ENCODE peak calls at places on chromosomes 4 and X, in four cellular contexts. U, B, K and V are unnamed samples.

GRCh38 chr4:158446106-158446505 is 75.6 kb upstream of the RXFP1 start:
- DNase-seq in U (no peak), B (no peak), K (no peak), V (no peak)

GRCh38 chr4:152951348-152951747 is 15.2 kb downstream of the FHDC1 start:
- DNase-seq in U (no peak), B (no peak), K (peak; percentile 29), V (no peak)

GRCh38 chr4:37767546-37767945 is 58.9 kb upstream of the PGM2 start:
- DNase-seq in U (no peak), B (no peak), K (peak; percentile 18), V (no peak)

GRCh38 chr4:80221161-80221560 is 23.9 kb downstream of the PRDM8 start:
- DNase-seq in U (no peak), B (no peak), K (no peak), V (no peak)

GRCh38 chr4:139629761-139630160 is 35.9 kb upstream of the MGST2 start:
- DNase-seq in U (no peak), B (no peak), K (no peak), V (no peak)

GRCh38 chr4:7638463-7638862 is 203.7 kb upstream of the PSAPL1 start:
- DNase-seq in U (no peak), B (no peak), K (no peak), V (no peak)

GRCh38 chr4:99815597-99816011 is 1.0 kb upstream of the DAPP1 start:
- DNase-seq in U (no peak), B (no peak), K (peak; percentile 20), V (no peak)

GRCh38 chr4:120348521-120348920 is 281.9 kb upstream of the MAD2L1 start:
- DNase-seq in U (no peak), B (no peak), K (no peak), V (no peak)

GRCh38 chrX:65528705-65529340 is 5.8 kb downstream of the LAS1L start:
- DNase-seq in U (no peak), B (peak; percentile 55), K (no peak), V (peak; percentile 77)

GRCh38 chrX:100696699-100697351 is 35.1 kb downstream of the SYTL4 start:
- DNase-seq in U (no peak), B (no peak), K (no peak), V (no peak)

GRCh38 chr4:57612279-57612678 is 502.1 kb upstream of the IGFBP7 start:
- DNase-seq in U (no peak), B (no peak), K (no peak), V (no peak)
- TF ChIP-seq TARDBP in U (no peak), B (no peak), K (no peak), V (no peak)

GRCh38 chr4:147101678-147102077 is 156.0 kb upstream of the TTC29 start:
- DNase-seq in U (no peak), B (no peak), K (no peak), V (no peak)

GRCh38 chr4:147104768-147105167 is 159.1 kb upstream of the TTC29 start:
- DNase-seq in U (no peak), B (no peak), K (no peak), V (no peak)

GRCh38 chr4:147102596-147102995 is 156.9 kb upstream of the TTC29 start:
- DNase-seq in U (no peak), B (no peak), K (no peak), V (no peak)

GRCh38 chr4:147108409-147108808 is 162.7 kb upstream of the TTC29 start:
- DNase-seq in U (no peak), B (no peak), K (no peak), V (no peak)

DNA sequence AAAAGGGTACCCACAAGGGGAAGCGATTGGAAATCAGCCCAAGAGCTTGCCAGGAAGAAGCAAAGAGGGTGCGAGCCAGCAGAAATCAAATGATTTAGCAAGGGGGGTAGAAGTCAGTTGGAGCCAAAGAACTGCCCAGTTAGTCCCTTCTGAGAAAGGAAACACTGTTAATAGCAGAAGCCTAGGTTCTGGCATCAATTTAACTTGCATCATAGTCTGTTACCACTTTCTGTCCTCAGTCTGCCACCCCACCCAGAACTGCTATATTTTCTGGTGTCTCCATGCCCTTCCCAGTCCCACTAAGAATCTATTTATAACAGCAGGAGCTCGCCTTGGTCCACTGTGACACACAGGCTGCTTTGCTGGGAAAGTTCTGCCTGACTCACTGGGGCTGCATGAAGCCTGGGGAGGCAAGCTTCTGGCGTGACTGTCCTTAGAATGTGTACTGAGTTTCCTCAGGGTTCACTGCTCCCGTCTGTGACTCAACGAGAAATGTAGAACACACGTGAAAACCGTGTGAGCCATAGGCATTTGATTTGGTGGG is 157.8 kb upstream of the TTC29 start:
- DNase-seq in U (no peak), B (no peak), K (no peak), V (no peak)
- TF ChIP-seq BHLHE40 in U (no peak), B (no peak), K (no peak), V (no peak)

GRCh38 chr4:3124070-3124767 is 49.7 kb downstream of the HTT start:
- DNase-seq in U (no peak), B (no peak), K (no peak), V (no peak)

GRCh38 chr4:3123201-3123671 is 48.8 kb downstream of the HTT start:
- DNase-seq in U (no peak), B (no peak), K (no peak), V (no peak)

GRCh38 chr4:3121110-3121509 is 46.6 kb downstream of the HTT start:
- DNase-seq in U (no peak), B (no peak), K (no peak), V (no peak)

GRCh38 chr4:3121596-3121995 is 47.1 kb downstream of the HTT start:
- DNase-seq in U (no peak), B (no peak), K (no peak), V (no peak)

GRCh38 chr4:3122081-3122563 is 47.6 kb downstream of the HTT start:
- DNase-seq in U (no peak), B (no peak), K (no peak), V (no peak)
- TF ChIP-seq SP1 in U (no peak), B (no peak), K (no peak), V (no peak)

DNA sequence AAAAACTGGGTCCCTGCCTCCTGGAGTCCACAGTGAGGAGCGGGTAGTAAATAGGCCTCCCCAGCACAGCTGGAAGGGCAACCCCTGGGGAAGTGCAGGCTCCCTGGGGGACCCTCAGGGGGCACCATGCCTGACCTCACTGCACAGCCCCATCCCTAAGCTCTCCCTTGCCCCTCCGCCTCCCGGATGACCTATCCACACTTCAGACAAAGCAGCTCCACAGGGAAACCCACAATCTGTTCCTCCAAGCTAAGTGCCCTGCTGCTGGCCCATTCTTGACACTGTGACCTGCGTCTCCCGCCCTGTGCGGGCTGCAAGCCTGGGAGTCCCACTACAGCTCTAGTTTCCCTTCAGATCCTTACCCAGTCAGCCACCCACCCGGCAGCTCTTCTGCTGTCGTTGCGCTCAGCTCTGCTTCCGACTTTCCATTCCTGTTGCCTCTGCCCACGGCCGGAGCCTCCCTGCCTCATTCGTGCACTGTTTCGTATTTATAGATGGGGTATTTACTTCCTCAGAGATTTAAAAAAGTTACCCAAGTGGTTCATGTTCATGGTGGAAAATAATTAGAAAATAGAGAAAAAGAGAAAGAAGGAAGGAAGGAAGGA is 47.0 kb upstream of the STOX2 start:
- DNase-seq in U (no peak), B (no peak), K (no peak), V (no peak)
- TF ChIP-seq TARDBP in U (no peak), B (no peak), K (no peak), V (no peak)

GRCh38 chr4:150997141-150997540 is 17.9 kb downstream of the LRBA start:
- DNase-seq in U (no peak), B (no peak), K (no peak), V (no peak)
- TF ChIP-seq BHLHE40 in U (no peak), B (no peak), K (no peak), V (no peak)

DNA sequence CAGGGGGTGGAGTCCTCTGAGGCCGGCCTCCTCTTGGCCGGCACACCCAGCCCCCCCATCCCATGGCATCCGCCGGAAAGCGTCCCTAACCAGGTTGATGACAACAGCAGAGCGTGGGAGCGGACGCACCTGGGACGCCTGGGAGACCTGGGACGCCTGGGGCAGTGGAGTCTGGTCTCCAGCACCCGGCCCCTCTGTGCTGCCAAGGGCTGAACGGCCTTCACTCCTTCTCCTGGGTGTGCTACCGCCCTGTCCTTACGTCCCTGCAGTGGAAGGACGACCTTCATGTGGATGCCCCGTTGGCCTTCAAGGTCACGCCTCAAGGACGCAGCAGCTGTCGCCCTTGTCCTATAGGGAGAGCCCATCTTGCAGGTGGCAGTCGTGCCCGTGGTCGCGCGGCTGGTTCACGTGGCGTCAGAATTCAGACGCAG is 26.9 kb downstream of the NKX1-1 start:
- DNase-seq in U (no peak), B (no peak), K (no peak), V (no peak)
- TF ChIP-seq SP1 in U (no peak), B (no peak), K (no peak), V (no peak)

GRCh38 chr4:3719836-3720235 is 46.3 kb upstream of the ADRA2C start:
- DNase-seq in U (no peak), B (no peak), K (no peak), V (no peak)
- TF ChIP-seq TARDBP in U (no peak), B (no peak), K (no peak), V (no peak)